ENCODE peak calls at places on chromosomes 16 and 17, in ten cellular contexts. One of them, this sample, is unnamed.

GRCh38 chr17:82647593-82648164 is 565 bp downstream of the WDR45B start:
- DNase-seq in activated CD8-positive, alpha-beta memory T cell treated with anti-CD3 and anti-CD28 coated beads for 1 hour: peak
- DNase-seq in fibroblast of mammary gland: no peak
- DNase-seq in NCI-H1436: no peak
- DNase-seq in sigmoid colon: peak
- DNase-seq in endodermal cell: peak
- DNase-seq in WTC11: peak
- DNase-seq in body of pancreas: no peak
- DNase-seq in lung: peak
- DNase-seq in NCI-H446: no peak
- DNase-seq in this sample: no peak

GRCh38 chr17:55588858-55589257 is 77.6 kb upstream of the SMIM36 start:
- DNase-seq in NCI-H1436: no peak
- DNase-seq in body of pancreas: no peak
- DNase-seq in sigmoid colon: no peak
- DNase-seq in endodermal cell: no peak
- DNase-seq in activated CD8-positive, alpha-beta memory T cell treated with anti-CD3 and anti-CD28 coated beads for 1 hour: no peak
- DNase-seq in fibroblast of mammary gland: peak
- DNase-seq in NCI-H446: no peak
- DNase-seq in lung: no peak
- DNase-seq in WTC11: no peak
- DNase-seq in this sample: no peak

GRCh38 chr17:21286066-21286770 is 1.7 kb downstream of the MAP2K3 start:
- DNase-seq in NCI-H1436: no peak
- DNase-seq in activated CD8-positive, alpha-beta memory T cell treated with anti-CD3 and anti-CD28 coated beads for 1 hour: no peak
- DNase-seq in endodermal cell: no peak
- DNase-seq in NCI-H446: no peak
- DNase-seq in body of pancreas: peak
- DNase-seq in lung: peak
- DNase-seq in fibroblast of mammary gland: peak
- DNase-seq in WTC11: no peak
- DNase-seq in sigmoid colon: peak
- DNase-seq in this sample: peak

GRCh38 chr16:80065565-80065964 is 465.0 kb upstream of the MAF start:
- DNase-seq in lung: no peak
- DNase-seq in WTC11: no peak
- DNase-seq in fibroblast of mammary gland: no peak
- DNase-seq in endodermal cell: no peak
- DNase-seq in sigmoid colon: no peak
- DNase-seq in body of pancreas: no peak
- DNase-seq in activated CD8-positive, alpha-beta memory T cell treated with anti-CD3 and anti-CD28 coated beads for 1 hour: no peak
- DNase-seq in NCI-H1436: no peak
- DNase-seq in NCI-H446: no peak
- DNase-seq in this sample: no peak

GRCh38 chr16:73616186-73616585 is 568.3 kb upstream of the ZFHX3 start:
- DNase-seq in NCI-H1436: peak
- DNase-seq in body of pancreas: no peak
- DNase-seq in sigmoid colon: no peak
- DNase-seq in activated CD8-positive, alpha-beta memory T cell treated with anti-CD3 and anti-CD28 coated beads for 1 hour: no peak
- DNase-seq in NCI-H446: no peak
- DNase-seq in endodermal cell: no peak
- DNase-seq in WTC11: no peak
- DNase-seq in fibroblast of mammary gland: no peak
- DNase-seq in lung: no peak
- DNase-seq in this sample: no peak

GRCh38 chr17:81556175-81556691 is 4.1 kb upstream of the FAAP100 start:
- DNase-seq in sigmoid colon: no peak
- DNase-seq in WTC11: no peak
- DNase-seq in NCI-H446: no peak
- DNase-seq in fibroblast of mammary gland: peak
- DNase-seq in body of pancreas: no peak
- DNase-seq in endodermal cell: no peak
- DNase-seq in activated CD8-positive, alpha-beta memory T cell treated with anti-CD3 and anti-CD28 coated beads for 1 hour: no peak
- DNase-seq in lung: no peak
- DNase-seq in NCI-H1436: no peak
- DNase-seq in this sample: peak

GRCh38 chr17:65684631-65685030 is 123.2 kb upstream of the AXIN2 start:
- DNase-seq in sigmoid colon: no peak
- DNase-seq in NCI-H1436: no peak
- DNase-seq in body of pancreas: no peak
- DNase-seq in NCI-H446: no peak
- DNase-seq in activated CD8-positive, alpha-beta memory T cell treated with anti-CD3 and anti-CD28 coated beads for 1 hour: no peak
- DNase-seq in fibroblast of mammary gland: peak
- DNase-seq in WTC11: no peak
- DNase-seq in endodermal cell: no peak
- DNase-seq in lung: no peak
- DNase-seq in this sample: no peak

GRCh38 chr17:41697122-41697962 is 8.7 kb downstream of the EIF1 start:
- DNase-seq in NCI-H446: no peak
- DNase-seq in lung: peak
- DNase-seq in sigmoid colon: peak
- DNase-seq in activated CD8-positive, alpha-beta memory T cell treated with anti-CD3 and anti-CD28 coated beads for 1 hour: no peak
- DNase-seq in WTC11: no peak
- DNase-seq in endodermal cell: peak
- DNase-seq in NCI-H1436: no peak
- DNase-seq in body of pancreas: peak
- DNase-seq in fibroblast of mammary gland: peak
- DNase-seq in this sample: no peak

GRCh38 chr16:11797957-11798299 is 870 bp upstream of the ZC3H7A start:
- DNase-seq in WTC11: no peak
- DNase-seq in NCI-H446: no peak
- DNase-seq in body of pancreas: peak
- DNase-seq in endodermal cell: no peak
- DNase-seq in NCI-H1436: no peak
- DNase-seq in activated CD8-positive, alpha-beta memory T cell treated with anti-CD3 and anti-CD28 coated beads for 1 hour: no peak
- DNase-seq in sigmoid colon: no peak
- DNase-seq in fibroblast of mammary gland: no peak
- DNase-seq in lung: no peak
- DNase-seq in this sample: no peak

GRCh38 chr16:70738083-70738977 is 52.5 kb upstream of the MTSS2 start:
- DNase-seq in WTC11: peak
- DNase-seq in fibroblast of mammary gland: peak
- DNase-seq in sigmoid colon: peak
- DNase-seq in endodermal cell: peak
- DNase-seq in lung: peak
- DNase-seq in activated CD8-positive, alpha-beta memory T cell treated with anti-CD3 and anti-CD28 coated beads for 1 hour: no peak
- DNase-seq in body of pancreas: peak
- DNase-seq in NCI-H446: no peak
- DNase-seq in NCI-H1436: no peak
- DNase-seq in this sample: peak

GRCh38 chr16:4754865-4755264 is 12.1 kb downstream of the ZNF500 start:
- DNase-seq in NCI-H446: no peak
- DNase-seq in sigmoid colon: no peak
- DNase-seq in endodermal cell: no peak
- DNase-seq in lung: no peak
- DNase-seq in fibroblast of mammary gland: no peak
- DNase-seq in activated CD8-positive, alpha-beta memory T cell treated with anti-CD3 and anti-CD28 coated beads for 1 hour: no peak
- DNase-seq in WTC11: no peak
- DNase-seq in body of pancreas: no peak
- DNase-seq in NCI-H1436: no peak
- DNase-seq in this sample: no peak

GRCh38 chr17:77498875-77499698 is 358.3 kb downstream of the SEC14L1 start:
- DNase-seq in sigmoid colon: peak
- DNase-seq in NCI-H1436: no peak
- DNase-seq in WTC11: no peak
- DNase-seq in fibroblast of mammary gland: no peak
- DNase-seq in endodermal cell: peak
- DNase-seq in body of pancreas: no peak
- DNase-seq in activated CD8-positive, alpha-beta memory T cell treated with anti-CD3 and anti-CD28 coated beads for 1 hour: no peak
- DNase-seq in NCI-H446: no peak
- DNase-seq in lung: no peak
- DNase-seq in this sample: no peak

GRCh38 chr17:78790552-78790951 is 8.5 kb upstream of the CYTH1 start:
- DNase-seq in lung: no peak
- DNase-seq in sigmoid colon: no peak
- DNase-seq in endodermal cell: no peak
- DNase-seq in fibroblast of mammary gland: no peak
- DNase-seq in WTC11: no peak
- DNase-seq in body of pancreas: no peak
- DNase-seq in NCI-H446: no peak
- DNase-seq in NCI-H1436: no peak
- DNase-seq in activated CD8-positive, alpha-beta memory T cell treated with anti-CD3 and anti-CD28 coated beads for 1 hour: no peak
- DNase-seq in this sample: no peak

GRCh38 chr17:81302324-81302723 is 7.2 kb upstream of the SLC38A10 start:
- DNase-seq in fibroblast of mammary gland: no peak
- DNase-seq in sigmoid colon: no peak
- DNase-seq in NCI-H1436: no peak
- DNase-seq in WTC11: no peak
- DNase-seq in NCI-H446: no peak
- DNase-seq in endodermal cell: no peak
- DNase-seq in lung: no peak
- DNase-seq in body of pancreas: no peak
- DNase-seq in activated CD8-positive, alpha-beta memory T cell treated with anti-CD3 and anti-CD28 coated beads for 1 hour: no peak
- DNase-seq in this sample: no peak

GRCh38 chr17:74870512-74870911 is 2.3 kb downstream of the FDXR start:
- DNase-seq in lung: no peak
- DNase-seq in body of pancreas: no peak
- DNase-seq in WTC11: no peak
- DNase-seq in endodermal cell: no peak
- DNase-seq in fibroblast of mammary gland: peak
- DNase-seq in NCI-H446: no peak
- DNase-seq in NCI-H1436: no peak
- DNase-seq in activated CD8-positive, alpha-beta memory T cell treated with anti-CD3 and anti-CD28 coated beads for 1 hour: no peak
- DNase-seq in sigmoid colon: no peak
- DNase-seq in this sample: no peak

GRCh38 chr16:78775161-78775561 is 675.7 kb downstream of the WWOX start:
- DNase-seq in NCI-H446: no peak
- DNase-seq in fibroblast of mammary gland: peak
- DNase-seq in body of pancreas: no peak
- DNase-seq in NCI-H1436: no peak
- DNase-seq in lung: no peak
- DNase-seq in WTC11: no peak
- DNase-seq in activated CD8-positive, alpha-beta memory T cell treated with anti-CD3 and anti-CD28 coated beads for 1 hour: no peak
- DNase-seq in endodermal cell: no peak
- DNase-seq in sigmoid colon: no peak
- DNase-seq in this sample: no peak

GRCh38 chr17:10156579-10157488 is 41.6 kb downstream of the GAS7 start:
- DNase-seq in endodermal cell: peak
- DNase-seq in body of pancreas: peak
- DNase-seq in sigmoid colon: peak
- DNase-seq in WTC11: no peak
- DNase-seq in activated CD8-positive, alpha-beta memory T cell treated with anti-CD3 and anti-CD28 coated beads for 1 hour: no peak
- DNase-seq in NCI-H446: no peak
- DNase-seq in NCI-H1436: no peak
- DNase-seq in lung: peak
- DNase-seq in fibroblast of mammary gland: no peak
- DNase-seq in this sample: no peak

GRCh38 chr17:76558210-76559095 is 18.6 kb downstream of the PRCD start:
- DNase-seq in activated CD8-positive, alpha-beta memory T cell treated with anti-CD3 and anti-CD28 coated beads for 1 hour: no peak
- DNase-seq in NCI-H446: no peak
- DNase-seq in lung: no peak
- DNase-seq in body of pancreas: no peak
- DNase-seq in WTC11: no peak
- DNase-seq in sigmoid colon: no peak
- DNase-seq in fibroblast of mammary gland: no peak
- DNase-seq in NCI-H1436: no peak
- DNase-seq in endodermal cell: no peak
- DNase-seq in this sample: no peak

This sample was measured in NCI-H510A.